ENCODE peak calls at places on chromosomes 6 and 20, in six cellular contexts. J, F, N, Z, P and B are unnamed samples.

GRCh38 chr6:125865015-125865414 is 74.3 kb downstream of the NCOA7 start:
- DNase-seq in P (no peak), F (no peak), Z (no peak), N (no peak), J (no peak), B (no peak)

GRCh38 chr6:134176283-134176975 is 124.0 kb upstream of the SLC2A12 start:
- DNase-seq in Z (peak; percentile 49), P (peak; percentile 35), F (peak; percentile 67), N (peak; percentile 63), J (peak; percentile 83), B (peak; percentile 17)

GRCh38 chr6:164106345-164106769 is 691.8 kb downstream of the QKI start:
- DNase-seq in P (no peak), N (peak; percentile 32), J (no peak), F (no peak), Z (no peak), B (no peak)

GRCh38 chr6:37141291-37142046 is 28.5 kb upstream of the PIM1 start:
- DNase-seq in J (no peak), P (no peak), F (no peak), Z (peak; percentile 47), N (peak; percentile 62), B (no peak)

GRCh38 chr20:45886590-45887345 is 654 bp downstream of the SPATA25 start:
- DNase-seq in N (no peak), P (no peak), J (no peak), Z (no peak), F (no peak), B (no peak)

GRCh38 chr6:156719720-156720563 is 57.2 kb upstream of the ARID1B start:
- DNase-seq in Z (peak; percentile 94), N (peak; percentile 96), J (peak; percentile 97), P (peak; percentile 98), F (peak; percentile 98), B (peak; percentile 96)

GRCh38 chr20:31708839-31709534 is 13.7 kb downstream of the BCL2L1 start:
- DNase-seq in P (peak; percentile 28), J (no peak), Z (no peak), F (no peak), N (peak; percentile 11), B (no peak)

GRCh38 chr20:63378626-63379025 is 17.5 kb upstream of the CHRNA4 start:
- DNase-seq in Z (no peak), F (no peak), P (no peak), J (no peak), N (peak; percentile 45), B (no peak)

GRCh38 chr6:38185752-38186151 is 366.2 kb downstream of the ZFAND3 start:
- DNase-seq in J (no peak), F (no peak), N (no peak), Z (no peak), P (no peak), B (no peak)

GRCh38 chr6:142187209-142187608 is 40.1 kb downstream of the VTA1 start:
- DNase-seq in N (peak; percentile 14), J (no peak), Z (peak; percentile 72), F (no peak), P (no peak), B (peak; percentile 9)

GRCh38 chr6:3140201-3140600 is 17.1 kb downstream of the TUBB2A start:
- DNase-seq in N (no peak), P (no peak), Z (no peak), F (no peak), J (no peak), B (no peak)

GRCh38 chr6:1890071-1890470 is 280.4 kb downstream of the FOXC1 start:
- DNase-seq in N (no peak), J (no peak), F (no peak), P (no peak), Z (peak; percentile 66), B (no peak)

GRCh38 chr6:155472886-155473285 is 17.2 kb upstream of the NOX3 start:
- DNase-seq in J (no peak), P (no peak), F (no peak), N (no peak), Z (no peak), B (no peak)

GRCh38 chr6:40477246-40478126 is 109.7 kb downstream of the LRFN2 start:
- DNase-seq in N (peak; percentile 48), F (no peak), J (no peak), Z (no peak), P (no peak), B (peak; percentile 50)

GRCh38 chr6:12419626-12420272 is 129.6 kb downstream of the EDN1 start:
- DNase-seq in Z (no peak), P (no peak), J (no peak), F (no peak), N (no peak), B (peak; percentile 35)

GRCh38 chr6:105459884-105460283 is 57.0 kb upstream of the PREP start:
- DNase-seq in J (no peak), P (no peak), N (no peak), Z (peak; percentile 53), F (no peak), B (no peak)

GRCh38 chr6:1418471-1419191 is 29.3 kb downstream of the FOXF2 start:
- DNase-seq in P (no peak), J (no peak), Z (no peak), F (no peak), N (no peak), B (no peak)

GRCh38 chr6:90397929-90398674 is 101.5 kb upstream of the BACH2 start:
- DNase-seq in F (no peak), N (peak; percentile 59), P (no peak), Z (peak; percentile 41), J (no peak), B (no peak)

GRCh38 chr6:140670013-140670412 is 1295.6 kb upstream of the CITED2 start:
- DNase-seq in N (no peak), Z (no peak), F (no peak), P (no peak), J (no peak), B (no peak)

GRCh38 chr6:11414564-11414963 is 123.0 kb upstream of the TMEM170B start:
- DNase-seq in P (no peak), J (no peak), F (no peak), N (peak; percentile 49), Z (no peak), B (peak; percentile 37)

GRCh38 chr6:3334579-3334978 is 75.8 kb downstream of the PSMG4 start:
- DNase-seq in J (no peak), P (peak; percentile 75), F (no peak), Z (no peak), N (no peak), B (no peak)

GRCh38 chr6:123925360-123925759 is 121.7 kb downstream of the NKAIN2 start:
- DNase-seq in F (no peak), N (no peak), J (no peak), P (no peak), Z (no peak), B (no peak)

GRCh38 chr6:150207931-150208570 is 65.2 kb downstream of the PPP1R14C start:
- DNase-seq in Z (no peak), J (no peak), P (no peak), N (no peak), F (no peak), B (no peak)

GRCh38 chr6:75317503-75318206 is 33.1 kb upstream of the TMEM30A start:
- DNase-seq in Z (peak; percentile 73), N (no peak), F (no peak), J (no peak), P (no peak), B (no peak)

GRCh38 chr6:34138191-34138590 is 7.7 kb downstream of the GRM4 start:
- DNase-seq in P (no peak), F (no peak), Z (no peak), J (no peak), N (no peak), B (no peak)

GRCh38 chr20:8811801-8812594 is 256.9 kb upstream of the PLCB4 start:
- DNase-seq in N (no peak), F (no peak), J (no peak), Z (no peak), P (no peak), B (no peak)

GRCh38 chr20:43941476-43942212 is 27.0 kb downstream of the TOX2 start:
- DNase-seq in P (peak; percentile 50), Z (no peak), F (no peak), J (no peak), N (no peak), B (no peak)

GRCh38 chr6:136812174-136812573 is 10.2 kb upstream of the PEX7 start:
- DNase-seq in P (no peak), N (no peak), Z (no peak), F (no peak), J (no peak), B (no peak)

GRCh38 chr20:58649288-58650180 is 1.5 kb upstream of the STX16 start:
- DNase-seq in F (peak; percentile 64), N (peak; percentile 32), J (peak; percentile 73), P (peak; percentile 35), Z (no peak), B (peak; percentile 21)
- H3K4me3 ChIP-seq in F (peak overlapping the region; percentile 91), N (peak overlapping the region; percentile 97), J (peak overlapping the region; percentile 75), P (peak overlapping the region; percentile 98), Z (peak overlapping the region; percentile 35), B (peak overlapping the region; percentile 51)

GRCh38 chr20:47295921-47296426 is 60.5 kb downstream of the ZMYND8 start:
- DNase-seq in Z (no peak), F (no peak), P (no peak), J (no peak), N (no peak), B (no peak)
- H3K36me3 ChIP-seq in Z (peaks cover 54% of the 10 kb centered on the region), F (no peaks in the 10 kb centered on the region), P (peaks cover 10% of the 10 kb centered on the region), J (peaks cover 78% of the 10 kb centered on the region), N (no peaks in the 10 kb centered on the region), B (peaks cover 31% of the 10 kb centered on the region)

GRCh38 chr20:57579331-57579897 is 18.5 kb downstream of the PCK1 start:
- DNase-seq in P (no peak), J (no peak), Z (no peak), N (no peak), F (peak; percentile 32), B (no peak)

GRCh38 chr20:57578476-57579165 is 17.7 kb downstream of the PCK1 start:
- DNase-seq in F (no peak), N (no peak), J (no peak), P (no peak), Z (no peak), B (no peak)

GRCh38 chr20:57580478-57581201 is 19.7 kb downstream of the PCK1 start:
- DNase-seq in P (no peak), N (no peak), J (no peak), F (peak; percentile 50), Z (no peak), B (no peak)

GRCh38 chr20:57581202-57582028 is 20.5 kb downstream of the PCK1 start:
- DNase-seq in N (no peak), F (peak; percentile 39), P (no peak), Z (no peak), J (no peak), B (no peak)

DNA sequence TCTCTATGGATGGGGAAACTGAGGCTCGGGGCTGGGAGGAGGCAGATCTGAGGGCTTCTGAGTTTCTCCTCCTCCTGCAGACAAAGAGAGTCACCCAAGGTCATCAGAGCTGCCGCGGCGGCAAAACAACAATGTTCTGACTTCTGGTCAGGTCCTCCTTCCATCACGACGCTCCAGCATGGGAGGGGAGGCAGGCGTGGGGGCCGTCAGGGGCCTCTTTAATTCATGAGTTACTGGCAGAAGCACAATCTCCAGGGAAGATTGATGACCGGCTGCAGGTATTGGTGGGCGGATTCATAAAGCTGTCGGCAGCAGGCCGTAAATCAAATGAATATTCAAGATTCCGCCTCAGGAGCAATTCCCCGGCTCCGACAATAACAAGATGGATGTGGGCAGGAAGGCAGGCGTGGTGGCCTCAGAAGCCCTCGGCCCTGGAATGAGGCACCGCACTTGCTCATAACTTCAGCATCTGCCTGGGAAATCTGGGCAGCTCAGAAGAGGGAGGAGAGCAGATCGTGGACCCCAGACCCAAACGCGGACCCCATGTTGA is 19.1 kb downstream of the PCK1 start:
- DNase-seq in N (peak; percentile 39), F (peak; percentile 50), Z (no peak), J (no peak), P (no peak), B (no peak)
- H3K4me3 ChIP-seq in N (no peak overlapping the region), F (no peak overlapping the region), Z (no peak overlapping the region), J (no peak overlapping the region), P (no peak overlapping the region), B (no peak overlapping the region)

GRCh38 chr20:38946836-38947235 is 15.3 kb upstream of the DHX35 start:
- DNase-seq in F (no peak), Z (no peak), N (no peak), J (no peak), P (no peak), B (no peak)
- H3K36me3 ChIP-seq in F (no peaks in the 10 kb centered on the region), Z (no peaks in the 10 kb centered on the region), N (no peaks in the 10 kb centered on the region), J (no peaks in the 10 kb centered on the region), P (no peaks in the 10 kb centered on the region), B (no peaks in the 10 kb centered on the region)